ENCODE peak calls at places on chromosomes 16 and 17, in six cellular contexts. V is HepG2, X is NB4, U is K562, R is endothelial cell of umbilical vein, I is GM12878. S is an unnamed sample.

GRCh38 chr17:21029032-21029431 is 13.8 kb downstream of the USP22 start:
- DNase-seq in V (no peak), X (peak; percentile 42), U (no peak), R (no peak), I (no peak), S (no peak)

GRCh38 chr17:61739002-61739401 is 124.3 kb downstream of the BRIP1 start:
- DNase-seq in V (no peak), X (no peak), U (no peak), R (no peak), I (no peak), S (no peak)

GRCh38 chr16:85360323-85361277 is 248.3 kb upstream of the CIBAR2 start:
- DNase-seq in V (no peak), X (no peak), U (no peak), R (no peak), I (no peak), S (no peak)

GRCh38 chr17:82668631-82669099 is 20.4 kb upstream of the WDR45B start:
- DNase-seq in V (peak; percentile 78), X (peak; percentile 78), U (peak; percentile 64), R (no peak), I (no peak), S (peak; percentile 84)

GRCh38 chr17:67379251-67379630 is 2.2 kb downstream of the PITPNC1 start:
- DNase-seq in V (no peak), X (no peak), U (no peak), R (no peak), I (no peak), S (no peak)

GRCh38 chr16:31204871-31205666 is 2.5 kb upstream of the PYCARD start:
- DNase-seq in V (no peak), X (no peak), U (no peak), R (no peak), I (no peak), S (no peak)

GRCh38 chr16:57653936-57654335 is 14.2 kb upstream of the ADGRG3 start:
- DNase-seq in V (no peak), X (no peak), U (no peak), R (peak; percentile 70), I (no peak), S (no peak)

GRCh38 chr17:56290486-56291118 is 137.3 kb downstream of the ANKFN1 start:
- DNase-seq in V (no peak), X (peak; percentile 16), U (no peak), R (peak; percentile 26), I (no peak), S (no peak)

GRCh38 chr17:18039535-18040286 is 503 bp downstream of the GID4 start:
- DNase-seq in V (no peak), X (peak; percentile 45), U (peak; percentile 83), R (peak; percentile 17), I (no peak), S (peak; percentile 46)

GRCh38 chr17:82962163-82962720 is 117.2 kb upstream of the METRNL start:
- DNase-seq in V (no peak), X (no peak), U (no peak), R (no peak), I (no peak), S (no peak)

GRCh38 chr17:51250314-51250840 is 9.5 kb downstream of the MBTD1 start:
- DNase-seq in V (no peak), X (no peak), U (no peak), R (no peak), I (no peak), S (no peak)

GRCh38 chr16:81189100-81189664 is 49.3 kb upstream of the BCO1 start:
- DNase-seq in V (no peak), X (no peak), U (no peak), R (no peak), I (no peak), S (no peak)

GRCh38 chr17:43871947-43872690 is 25.1 kb downstream of the CD300LG start:
- DNase-seq in V (no peak), X (no peak), U (no peak), R (no peak), I (no peak), S (no peak)

GRCh38 chr16:78461496-78461938 is 362.1 kb downstream of the WWOX start:
- DNase-seq in V (peak; percentile 59), X (peak; percentile 8), U (no peak), R (no peak), I (no peak), S (no peak)

GRCh38 chr17:70855401-70856054 is 686.2 kb downstream of the KCNJ2 start:
- DNase-seq in V (no peak), X (no peak), U (no peak), R (no peak), I (no peak), S (no peak)

GRCh38 chr17:2931426-2931825 is 132.0 kb downstream of the OR1D5 start:
- DNase-seq in V (peak; percentile 43), X (no peak), U (no peak), R (no peak), I (no peak), S (no peak)
- TF ChIP-seq MYC in V (no peak), X (no peak), U (no peak), R (no peak), I (no peak), S (no peak)

GRCh38 chr17:6070280-6070894 is at the start of gene WSCD1:
- DNase-seq in V (no peak), X (no peak), U (no peak), R (no peak), I (no peak), S (peak; percentile 17)
- TF ChIP-seq MYC in V (no peak), X (no peak), U (no peak), R (no peak), I (no peak), S (no peak)

GRCh38 chr17:60604686-60605334 is 4.8 kb downstream of the PPM1D start:
- DNase-seq in V (no peak), X (no peak), U (no peak), R (peak; percentile 56), I (no peak), S (no peak)
- TF ChIP-seq MYC in V (no peak), X (no peak), U (no peak), R (no peak), I (no peak), S (no peak)

GRCh38 chr17:1227917-1228751 is 42.1 kb upstream of the BHLHA9 start:
- DNase-seq in V (no peak), X (peak; percentile 59), U (no peak), R (no peak), I (peak; percentile 32), S (no peak)
- TF ChIP-seq MYC in V (no peak), X (no peak), U (no peak), R (no peak), I (no peak), S (no peak)

GRCh38 chr16:88072571-88073001 is 121.4 kb downstream of the BANP start:
- DNase-seq in V (no peak), X (no peak), U (no peak), R (no peak), I (no peak), S (no peak)

GRCh38 chr16:88071908-88072307 is 120.7 kb downstream of the BANP start:
- DNase-seq in V (no peak), X (no peak), U (no peak), R (no peak), I (no peak), S (no peak)

GRCh38 chr16:88074041-88074440 is 122.8 kb downstream of the BANP start:
- DNase-seq in V (no peak), X (no peak), U (no peak), R (no peak), I (no peak), S (no peak)

GRCh38 chr16:88070989-88071625 is 119.9 kb downstream of the BANP start:
- DNase-seq in V (no peak), X (no peak), U (no peak), R (no peak), I (no peak), S (no peak)

GRCh38 chr16:88073201-88073721 is 122.0 kb downstream of the BANP start:
- DNase-seq in V (no peak), X (no peak), U (no peak), R (no peak), I (no peak), S (no peak)
- TF ChIP-seq MYC in V (no peak), X (no peak), U (no peak), R (no peak), I (no peak), S (no peak)

GRCh38 chr17:48850792-48851325 is 20.0 kb downstream of the CALCOCO2 start:
- DNase-seq in V (no peak), X (no peak), U (no peak), R (no peak), I (no peak), S (no peak)
- TF ChIP-seq MYC in V (no peak), X (no peak), U (no peak), R (no peak), I (no peak), S (no peak)

DNA sequence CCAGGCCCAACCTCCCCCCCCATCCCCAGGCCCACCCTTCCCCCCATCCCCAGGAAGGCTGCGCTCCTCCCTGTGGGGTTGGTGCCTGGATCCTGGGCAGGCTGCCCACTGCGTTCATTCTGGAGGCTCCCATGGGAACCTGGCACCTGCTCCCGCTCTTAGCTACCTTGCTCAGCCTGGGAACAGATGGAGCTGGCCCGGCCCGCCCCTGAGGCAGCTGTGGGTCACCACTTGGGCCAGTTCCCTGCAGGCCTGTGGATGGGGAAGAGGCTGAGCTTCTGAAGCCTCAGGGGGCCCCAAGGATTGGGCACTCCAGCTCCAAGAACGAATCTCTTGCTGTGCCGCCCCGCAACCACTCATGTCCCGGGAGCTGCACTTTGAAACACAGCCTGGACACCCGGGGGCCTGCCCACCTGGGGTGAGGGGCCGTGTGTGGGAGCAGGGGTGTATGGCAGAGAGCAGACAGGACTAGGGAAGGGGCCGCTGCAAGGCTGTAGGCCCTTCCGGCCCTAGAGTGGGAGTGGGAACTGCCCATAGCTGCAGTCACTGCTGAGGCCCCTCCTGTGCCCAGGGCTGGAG is 37.7 kb downstream of the BAHCC1 start:
- DNase-seq in V (no peak), X (no peak), U (no peak), R (no peak), I (no peak), S (peak; percentile 56)
- TF ChIP-seq MYC in V (no peak), X (no peak), U (no peak), R (no peak), I (no peak), S (no peak)

S was measured in A549.